ENCODE peak calls at places on chromosome 5, in six cellular contexts. U, O, Q, T, S and F are unnamed samples.

GRCh38 chr5:1285141-1285540 is 9.7 kb downstream of the TERT start:
- DNase-seq in Q (no peak), U (no peak), T (no peak), S (no peak), O (no peak), F (no peak)

GRCh38 chr5:151239237-151239861 is 13.6 kb upstream of the GM2A start:
- DNase-seq in O (peak; percentile 87), T (peak; percentile 64), Q (peak; percentile 72), U (peak; percentile 83), S (peak; percentile 92), F (peak; percentile 80)

GRCh38 chr5:90480699-90481098 is 6.0 kb downstream of the POLR3G start:
- DNase-seq in T (no peak), O (no peak), U (no peak), Q (peak; percentile 26), S (no peak), F (no peak)

GRCh38 chr5:43661102-43661501 is 58.1 kb downstream of the NNT start:
- DNase-seq in U (no peak), O (peak; percentile 72), S (no peak), T (peak; percentile 51), Q (peak; percentile 72), F (peak; percentile 30)

GRCh38 chr5:146409081-146409671 is 38.0 kb upstream of the TCERG1 start:
- DNase-seq in O (peak; percentile 18), S (no peak), U (no peak), T (no peak), Q (peak; percentile 45), F (no peak)

GRCh38 chr5:68875351-68875750 is 218.5 kb upstream of the SLC30A5 start:
- DNase-seq in U (no peak), T (no peak), S (no peak), Q (no peak), O (no peak), F (no peak)

GRCh38 chr5:1005362-1005851 is 3.2 kb upstream of the NKD2 start:
- DNase-seq in U (no peak), O (no peak), S (peak; percentile 44), Q (no peak), T (no peak), F (peak; percentile 9)

GRCh38 chr5:98742395-98743073 is 30.9 kb upstream of the RGMB start:
- DNase-seq in U (no peak), T (no peak), S (no peak), O (no peak), Q (no peak), F (no peak)

GRCh38 chr5:128318691-128319090 is 219.4 kb downstream of the FBN2 start:
- DNase-seq in O (no peak), Q (no peak), S (no peak), U (no peak), T (no peak), F (no peak)

GRCh38 chr5:141848771-141849370 is 29.3 kb downstream of the PCDH1 start:
- DNase-seq in S (peak; percentile 79), U (peak; percentile 79), T (peak; percentile 69), O (peak; percentile 55), Q (peak; percentile 28), F (peak; percentile 78)

GRCh38 chr5:11563822-11564221 is 340.4 kb downstream of the CTNND2 start:
- DNase-seq in O (no peak), Q (peak; percentile 5), U (no peak), S (no peak), T (no peak), F (no peak)

GRCh38 chr5:90878549-90879196 is 320.1 kb downstream of the ADGRV1 start:
- DNase-seq in T (peak; percentile 47), Q (peak; percentile 43), O (peak; percentile 66), U (no peak), S (no peak), F (no peak)

GRCh38 chr5:56816546-56817081 is 1.3 kb downstream of the MAP3K1 start:
- DNase-seq in Q (peak; percentile 49), T (peak; percentile 66), S (peak; percentile 85), O (peak; percentile 57), U (peak; percentile 75), F (peak; percentile 61)

GRCh38 chr5:113776832-113777525 is 263.5 kb downstream of the YTHDC2 start:
- DNase-seq in S (no peak), O (peak; percentile 21), T (no peak), Q (no peak), U (no peak), F (peak; percentile 21)
- H3K4me3 ChIP-seq in S (no peak overlapping the region), O (no peak overlapping the region), T (no peak overlapping the region), Q (no peak overlapping the region), U (no peak overlapping the region), F (no peak overlapping the region)

GRCh38 chr5:168472329-168472728 is 13.9 kb upstream of the RARS1 start:
- DNase-seq in U (no peak), O (peak; percentile 96), Q (peak; percentile 96), T (peak; percentile 68), S (no peak), F (no peak)
- TF ChIP-seq CTCF in U (no peak), O (peak; percentile 60), Q (peak; percentile 52), T (peak; percentile 27), S (no peak), F (no peak)

DNA sequence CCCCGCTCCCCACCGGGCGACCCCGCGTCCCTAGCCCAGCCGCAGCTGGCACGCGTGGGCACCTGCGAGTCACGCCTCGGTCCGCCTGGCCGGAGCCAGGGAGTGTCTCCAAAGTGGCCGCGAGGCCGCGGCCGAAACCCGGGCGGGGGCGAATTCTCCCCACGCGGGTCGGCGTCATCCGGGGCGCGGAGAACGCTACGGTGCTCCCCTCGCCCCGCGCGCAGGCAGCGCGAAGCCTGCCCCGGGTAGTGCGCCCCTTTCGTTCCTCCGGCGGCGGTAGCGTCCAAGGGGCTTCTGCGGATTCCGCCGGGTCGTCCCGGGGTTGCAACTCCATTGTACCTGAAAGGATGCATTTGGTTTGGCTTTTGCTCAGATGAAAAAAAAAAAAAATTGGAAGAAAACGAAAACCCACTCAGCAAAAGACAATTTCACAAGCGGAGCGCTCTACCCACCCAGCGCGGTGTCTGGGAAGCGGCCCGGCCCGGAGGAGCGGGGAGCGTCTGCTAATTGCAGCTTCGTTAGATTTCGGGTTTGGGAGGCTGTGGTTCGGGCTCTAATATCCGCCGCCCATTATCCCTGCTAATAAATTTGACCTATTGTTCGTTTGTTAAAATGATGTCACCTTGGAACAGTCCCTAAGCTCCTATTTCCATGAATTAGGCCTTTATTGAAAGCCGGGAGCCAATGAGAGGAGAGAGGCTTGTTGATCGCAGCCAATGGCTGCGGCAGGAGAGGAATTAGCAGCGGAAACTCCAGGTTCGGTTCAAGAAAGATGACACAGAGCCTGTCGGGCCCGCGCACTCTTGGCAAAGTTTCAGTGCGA is at the start of gene TLX3:
- DNase-seq in T (no peak), U (no peak), S (no peak), O (peak; percentile 22), Q (no peak), F (no peak)
- H3K4me3 ChIP-seq in T (no peak within 1 kb of the TSS), U (no peak within 1 kb of the TSS), S (no peak within 1 kb of the TSS), O (peak within 1 kb of the TSS; percentile 5), Q (no peak within 1 kb of the TSS), F (no peak within 1 kb of the TSS)

GRCh38 chr5:133364916-133365315 is 247.4 kb downstream of the FSTL4 start:
- DNase-seq in O (no peak), Q (no peak), U (no peak), T (no peak), S (no peak), F (no peak)

GRCh38 chr5:133366438-133366837 is 245.9 kb downstream of the FSTL4 start:
- DNase-seq in U (no peak), S (no peak), O (no peak), Q (peak; percentile 11), T (no peak), F (no peak)

GRCh38 chr5:133363807-133364587 is 248.3 kb downstream of the FSTL4 start:
- DNase-seq in O (no peak), U (no peak), Q (no peak), T (no peak), S (no peak), F (no peak)

GRCh38 chr5:133365738-133366137 is 246.6 kb downstream of the FSTL4 start:
- DNase-seq in S (no peak), Q (no peak), T (no peak), U (no peak), O (no peak), F (no peak)

DNA sequence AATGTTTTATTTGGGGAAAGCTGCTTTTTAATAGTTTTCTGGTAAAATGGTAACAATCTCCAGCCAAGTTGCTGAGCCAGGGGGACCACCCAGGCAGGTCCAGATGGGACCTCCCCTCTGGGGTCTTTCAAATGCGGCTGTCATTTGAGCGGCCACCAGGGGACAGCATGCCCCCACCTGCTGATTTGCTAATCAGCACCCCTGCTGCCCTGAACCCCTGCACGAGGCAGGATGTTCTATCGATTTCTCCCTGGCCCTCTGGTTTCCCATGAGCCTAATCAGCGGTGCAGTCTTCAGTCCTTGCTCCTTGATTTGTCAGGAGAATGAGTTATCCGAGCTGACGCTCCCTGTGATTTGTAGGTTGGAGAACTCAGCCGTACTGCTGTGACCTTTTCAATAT is 247.0 kb downstream of the FSTL4 start:
- DNase-seq in O (no peak), Q (no peak), T (no peak), S (no peak), U (no peak), F (no peak)
- TF ChIP-seq CTCF in O (no peak), Q (peak; percentile 29), T (peak; percentile 39), S (no peak), U (no peak), F (no peak)

GRCh38 chr5:120706877-120707276 is 242.8 kb downstream of the PRR16 start:
- DNase-seq in U (no peak), Q (no peak), T (no peak), S (no peak), O (no peak), F (no peak)

GRCh38 chr5:120703923-120704445 is 239.9 kb downstream of the PRR16 start:
- DNase-seq in O (no peak), T (no peak), Q (no peak), S (no peak), U (no peak), F (no peak)
- H3K4me3 ChIP-seq in O (no peak overlapping the region), T (no peak overlapping the region), Q (no peak overlapping the region), S (no peak overlapping the region), U (no peak overlapping the region), F (no peak overlapping the region)

GRCh38 chr5:77775773-77776605 is at the start of gene TBCA:
- DNase-seq in S (peak; percentile 94), U (peak; percentile 90), Q (peak; percentile 89), T (peak; percentile 96), O (peak; percentile 97), F (peak; percentile 86)
- TF ChIP-seq CTCF in S (no peak), U (peak; percentile 15), Q (no peak), T (peak; percentile 27), O (peak; percentile 10), F (peak; percentile 51)

DNA sequence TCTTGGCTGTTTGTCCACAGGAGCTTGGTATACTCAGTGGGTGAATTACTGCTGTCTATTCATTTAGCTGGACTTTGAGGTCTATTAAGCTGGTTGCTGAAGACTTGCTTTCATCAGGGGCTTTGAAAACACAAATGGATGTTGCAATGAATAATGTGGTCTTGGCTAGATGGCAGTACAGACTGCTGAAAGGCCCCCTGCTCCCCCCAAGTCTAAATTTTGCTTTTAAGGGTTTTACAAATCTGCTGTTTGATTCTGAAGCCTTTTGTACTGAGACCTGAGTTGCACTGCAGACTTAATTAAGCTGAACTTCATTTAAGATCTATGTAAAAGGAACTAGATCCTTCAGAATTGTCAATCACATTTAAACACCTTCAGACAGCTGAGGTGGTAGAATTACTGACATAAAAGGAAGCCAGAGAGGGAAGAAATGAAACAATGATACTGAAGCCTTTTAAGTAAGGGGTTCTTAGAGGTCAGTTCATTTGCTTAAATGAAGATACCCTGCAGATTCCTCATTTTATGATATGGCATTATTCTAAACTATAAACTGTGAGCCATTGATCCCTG is 37.3 kb downstream of the KCTD16 start:
- DNase-seq in Q (no peak), T (no peak), U (no peak), S (no peak), O (no peak), F (no peak)
- H3K4me3 ChIP-seq in Q (no peak overlapping the region), T (peak overlapping the region; percentile 3), U (no peak overlapping the region), S (no peak overlapping the region), O (no peak overlapping the region), F (no peak overlapping the region)